ENCODE peak calls at places on chromosomes 1 and 21, in five cellular contexts. One of them, this sample, is unnamed.

GRCh38 chr1:228794810-228795209 is 59.5 kb downstream of the RHOU start:
- DNase-seq in psoas muscle: no peak
- DNase-seq in neuronal stem cell: no peak
- DNase-seq in AG04450: no peak
- DNase-seq in PC-9: no peak
- DNase-seq in this sample: no peak

GRCh38 chr1:176897350-176898236 is 266.9 kb downstream of the ASTN1 start:
- DNase-seq in psoas muscle: peak
- DNase-seq in neuronal stem cell: peak
- DNase-seq in AG04450: peak
- DNase-seq in PC-9: peak
- DNase-seq in this sample: peak

GRCh38 chr1:55015731-55016620 is 17.2 kb downstream of the BSND start:
- DNase-seq in psoas muscle: no peak
- DNase-seq in neuronal stem cell: no peak
- DNase-seq in AG04450: no peak
- DNase-seq in PC-9: no peak
- DNase-seq in this sample: no peak

GRCh38 chr1:39525366-39526165 is 34.1 kb downstream of the BMP8A start:
- DNase-seq in psoas muscle: no peak
- DNase-seq in neuronal stem cell: no peak
- DNase-seq in AG04450: no peak
- DNase-seq in PC-9: no peak
- DNase-seq in this sample: no peak

GRCh38 chr1:37653906-37654305 is 19.2 kb upstream of the RSPO1 start:
- DNase-seq in psoas muscle: no peak
- DNase-seq in neuronal stem cell: no peak
- DNase-seq in AG04450: no peak
- DNase-seq in PC-9: no peak
- DNase-seq in this sample: no peak

GRCh38 chr1:51569284-51570062 is 47.4 kb upstream of the OSBPL9 start:
- DNase-seq in psoas muscle: no peak
- DNase-seq in neuronal stem cell: no peak
- DNase-seq in AG04450: peak
- DNase-seq in PC-9: peak
- DNase-seq in this sample: peak

GRCh38 chr1:167544447-167544846 is 9.1 kb downstream of the CREG1 start:
- DNase-seq in psoas muscle: no peak
- DNase-seq in neuronal stem cell: no peak
- DNase-seq in AG04450: no peak
- DNase-seq in PC-9: peak
- DNase-seq in this sample: peak

GRCh38 chr21:39561128-39561527 is 51.6 kb upstream of the B3GALT5 start:
- DNase-seq in psoas muscle: no peak
- DNase-seq in neuronal stem cell: no peak
- DNase-seq in AG04450: no peak
- DNase-seq in PC-9: no peak
- DNase-seq in this sample: no peak

GRCh38 chr1:12204140-12204539 is 25.7 kb upstream of the VPS13D start:
- DNase-seq in psoas muscle: no peak
- DNase-seq in neuronal stem cell: no peak
- DNase-seq in AG04450: no peak
- DNase-seq in PC-9: no peak
- DNase-seq in this sample: no peak

GRCh38 chr1:109214695-109215623 is 1.2 kb downstream of the SARS1 start:
- DNase-seq in psoas muscle: peak
- DNase-seq in neuronal stem cell: no peak
- DNase-seq in AG04450: peak
- DNase-seq in PC-9: peak
- DNase-seq in this sample: no peak

GRCh38 chr1:112465122-112465521 is 43.6 kb upstream of the WNT2B start:
- DNase-seq in psoas muscle: no peak
- DNase-seq in neuronal stem cell: no peak
- DNase-seq in AG04450: no peak
- DNase-seq in PC-9: no peak
- DNase-seq in this sample: no peak

GRCh38 chr1:31423418-31423947 is 10.5 kb downstream of the SERINC2 start:
- DNase-seq in psoas muscle: no peak
- DNase-seq in neuronal stem cell: no peak
- DNase-seq in AG04450: no peak
- DNase-seq in PC-9: no peak
- DNase-seq in this sample: no peak

GRCh38 chr1:215744419-215744818 is 177.3 kb downstream of the KCTD3 start:
- DNase-seq in psoas muscle: no peak
- DNase-seq in neuronal stem cell: no peak
- DNase-seq in AG04450: no peak
- DNase-seq in PC-9: no peak
- DNase-seq in this sample: no peak

GRCh38 chr1:215739028-215739427 is 171.9 kb downstream of the KCTD3 start:
- DNase-seq in psoas muscle: no peak
- DNase-seq in neuronal stem cell: no peak
- DNase-seq in AG04450: no peak
- DNase-seq in PC-9: no peak
- DNase-seq in this sample: no peak
- H3K27ac ChIP-seq in psoas muscle: no peak
- H3K27ac ChIP-seq in neuronal stem cell: no peak
- H3K27ac ChIP-seq in AG04450: no peak
- H3K27ac ChIP-seq in PC-9: no peak
- H3K27ac ChIP-seq in this sample: no peak

DNA sequence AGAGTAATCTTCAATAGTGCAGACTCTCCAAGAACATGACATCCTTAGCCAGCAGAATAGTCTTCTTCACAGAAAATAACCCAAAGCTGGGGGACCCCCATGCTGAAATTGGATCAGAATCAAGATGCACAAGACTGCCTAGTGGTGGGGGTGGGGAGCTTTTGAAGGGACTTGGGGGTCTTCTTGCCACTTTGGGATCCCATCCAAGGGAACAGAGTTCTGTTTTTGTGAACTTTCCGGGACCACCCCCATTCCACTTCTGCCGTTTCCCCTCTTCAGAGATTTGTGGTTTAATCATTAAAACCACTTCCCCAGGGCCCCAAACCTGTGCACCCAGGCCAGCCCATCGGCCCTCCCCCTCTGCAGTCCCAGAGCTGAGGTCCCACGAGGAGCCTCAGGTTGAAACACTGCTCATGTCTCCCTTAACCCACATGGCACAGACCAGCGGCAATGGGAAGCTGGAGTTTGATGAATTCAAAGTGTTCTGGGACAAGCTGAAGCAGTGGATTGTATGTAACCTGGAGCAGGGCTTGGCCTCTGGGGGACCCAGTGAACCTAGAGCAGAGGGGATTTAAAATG is 44.9 kb downstream of the CAPN9 start:
- DNase-seq in psoas muscle: no peak
- DNase-seq in neuronal stem cell: no peak
- DNase-seq in AG04450: no peak
- DNase-seq in PC-9: no peak
- DNase-seq in this sample: no peak
- H3K27ac ChIP-seq in psoas muscle: no peak
- H3K27ac ChIP-seq in neuronal stem cell: no peak
- H3K27ac ChIP-seq in AG04450: no peak
- H3K27ac ChIP-seq in PC-9: no peak
- H3K27ac ChIP-seq in this sample: no peak

DNA sequence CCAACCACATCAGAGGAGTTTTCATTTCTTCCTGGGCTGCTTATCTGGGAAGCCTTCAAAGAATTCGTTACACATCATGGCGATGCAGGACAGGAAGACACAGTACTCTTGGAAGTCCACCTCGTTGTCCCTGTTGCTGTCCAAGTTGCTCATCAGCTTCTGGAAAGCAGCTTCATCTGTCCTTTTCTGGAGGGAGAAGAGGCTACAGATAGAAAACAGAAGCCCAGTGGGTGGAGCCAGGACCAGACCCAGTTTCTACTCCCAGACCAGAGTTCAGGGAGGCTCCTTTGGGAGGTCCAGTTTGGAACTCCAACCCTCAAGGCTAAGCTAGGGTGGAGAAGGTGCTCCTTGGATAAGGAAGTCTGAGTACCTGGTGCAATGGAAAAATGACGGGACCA is 1.9 kb downstream of the S100A4 start:
- DNase-seq in psoas muscle: no peak
- DNase-seq in neuronal stem cell: no peak
- DNase-seq in AG04450: no peak
- DNase-seq in PC-9: no peak
- DNase-seq in this sample: no peak
- H3K27ac ChIP-seq in psoas muscle: no peak
- H3K27ac ChIP-seq in neuronal stem cell: no peak
- H3K27ac ChIP-seq in AG04450: no peak
- H3K27ac ChIP-seq in PC-9: no peak
- H3K27ac ChIP-seq in this sample: no peak

GRCh38 chr1:46204406-46204742 is 1.2 kb downstream of the LURAP1 start:
- DNase-seq in psoas muscle: peak
- DNase-seq in neuronal stem cell: no peak
- DNase-seq in AG04450: no peak
- DNase-seq in PC-9: no peak
- DNase-seq in this sample: no peak
- H3K27ac ChIP-seq in psoas muscle: peak
- H3K27ac ChIP-seq in neuronal stem cell: no peak
- H3K27ac ChIP-seq in AG04450: no peak
- H3K27ac ChIP-seq in PC-9: no peak
- H3K27ac ChIP-seq in this sample: peak

GRCh38 chr21:41506005-41506404 is 2.0 kb downstream of the TMPRSS2 start:
- DNase-seq in psoas muscle: no peak
- DNase-seq in neuronal stem cell: no peak
- DNase-seq in AG04450: no peak
- DNase-seq in PC-9: no peak
- DNase-seq in this sample: no peak

GRCh38 chr21:41504030-41504429 is 3.9 kb downstream of the TMPRSS2 start:
- DNase-seq in psoas muscle: no peak
- DNase-seq in neuronal stem cell: no peak
- DNase-seq in AG04450: no peak
- DNase-seq in PC-9: no peak
- DNase-seq in this sample: no peak

GRCh38 chr21:41500931-41501381 is 7.0 kb downstream of the TMPRSS2 start:
- DNase-seq in psoas muscle: no peak
- DNase-seq in neuronal stem cell: no peak
- DNase-seq in AG04450: no peak
- DNase-seq in PC-9: no peak
- DNase-seq in this sample: no peak

GRCh38 chr21:41501919-41502318 is 6.0 kb downstream of the TMPRSS2 start:
- DNase-seq in psoas muscle: no peak
- DNase-seq in neuronal stem cell: no peak
- DNase-seq in AG04450: no peak
- DNase-seq in PC-9: no peak
- DNase-seq in this sample: no peak

DNA sequence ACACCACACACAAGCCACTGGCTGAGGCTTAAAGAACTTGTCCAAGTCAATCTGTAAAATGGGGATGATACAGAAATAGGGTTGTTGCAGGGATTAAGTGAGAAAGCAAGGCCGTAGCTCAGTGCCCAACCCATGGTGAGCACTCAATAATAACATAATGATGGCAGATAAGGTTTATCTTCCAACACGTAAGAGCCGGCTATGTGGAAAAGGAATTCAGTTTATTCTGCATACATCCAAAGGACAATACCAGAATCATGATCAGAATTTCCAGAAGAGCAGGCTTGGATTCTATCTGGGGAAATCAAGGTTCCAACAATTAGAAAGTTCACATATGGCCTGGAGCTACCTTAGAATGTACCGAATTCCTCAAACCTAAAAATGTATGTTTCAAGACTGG is 4.6 kb downstream of the TMPRSS2 start:
- DNase-seq in psoas muscle: no peak
- DNase-seq in neuronal stem cell: no peak
- DNase-seq in AG04450: no peak
- DNase-seq in PC-9: no peak
- DNase-seq in this sample: no peak
- H3K27ac ChIP-seq in psoas muscle: no peak
- H3K27ac ChIP-seq in neuronal stem cell: no peak
- H3K27ac ChIP-seq in AG04450: no peak
- H3K27ac ChIP-seq in PC-9: no peak
- H3K27ac ChIP-seq in this sample: no peak

GRCh38 chr21:43590220-43590619 is 69.1 kb downstream of the HSF2BP start:
- DNase-seq in psoas muscle: no peak
- DNase-seq in neuronal stem cell: no peak
- DNase-seq in AG04450: no peak
- DNase-seq in PC-9: no peak
- DNase-seq in this sample: no peak

GRCh38 chr21:43588957-43589356 is 70.3 kb downstream of the HSF2BP start:
- DNase-seq in psoas muscle: no peak
- DNase-seq in neuronal stem cell: no peak
- DNase-seq in AG04450: no peak
- DNase-seq in PC-9: no peak
- DNase-seq in this sample: no peak

GRCh38 chr21:43591468-43592050 is 67.7 kb downstream of the HSF2BP start:
- DNase-seq in psoas muscle: no peak
- DNase-seq in neuronal stem cell: no peak
- DNase-seq in AG04450: no peak
- DNase-seq in PC-9: no peak
- DNase-seq in this sample: no peak

GRCh38 chr21:43585514-43585913 is 73.8 kb downstream of the HSF2BP start:
- DNase-seq in psoas muscle: no peak
- DNase-seq in neuronal stem cell: no peak
- DNase-seq in AG04450: no peak
- DNase-seq in PC-9: no peak
- DNase-seq in this sample: no peak

GRCh38 chr21:43585924-43586411 is 73.3 kb downstream of the HSF2BP start:
- DNase-seq in psoas muscle: no peak
- DNase-seq in neuronal stem cell: peak
- DNase-seq in AG04450: peak
- DNase-seq in PC-9: peak
- DNase-seq in this sample: peak
- H3K27ac ChIP-seq in psoas muscle: peak
- H3K27ac ChIP-seq in neuronal stem cell: peak
- H3K27ac ChIP-seq in AG04450: peak
- H3K27ac ChIP-seq in PC-9: peak
- H3K27ac ChIP-seq in this sample: peak

GRCh38 chr1:223142795-223143759 is at the start of gene TLR5:
- DNase-seq in psoas muscle: peak
- DNase-seq in neuronal stem cell: peak
- DNase-seq in AG04450: no peak
- DNase-seq in PC-9: peak
- DNase-seq in this sample: no peak

GRCh38 chr1:223141021-223141420 is 2.0 kb downstream of the TLR5 start:
- DNase-seq in psoas muscle: no peak
- DNase-seq in neuronal stem cell: no peak
- DNase-seq in AG04450: no peak
- DNase-seq in PC-9: no peak
- DNase-seq in this sample: no peak

GRCh38 chr1:223140551-223140950 is 2.5 kb downstream of the TLR5 start:
- DNase-seq in psoas muscle: no peak
- DNase-seq in neuronal stem cell: no peak
- DNase-seq in AG04450: no peak
- DNase-seq in PC-9: no peak
- DNase-seq in this sample: no peak

GRCh38 chr1:223143760-223144248 is 756 bp upstream of the TLR5 start:
- DNase-seq in psoas muscle: no peak
- DNase-seq in neuronal stem cell: no peak
- DNase-seq in AG04450: no peak
- DNase-seq in PC-9: no peak
- DNase-seq in this sample: no peak

DNA sequence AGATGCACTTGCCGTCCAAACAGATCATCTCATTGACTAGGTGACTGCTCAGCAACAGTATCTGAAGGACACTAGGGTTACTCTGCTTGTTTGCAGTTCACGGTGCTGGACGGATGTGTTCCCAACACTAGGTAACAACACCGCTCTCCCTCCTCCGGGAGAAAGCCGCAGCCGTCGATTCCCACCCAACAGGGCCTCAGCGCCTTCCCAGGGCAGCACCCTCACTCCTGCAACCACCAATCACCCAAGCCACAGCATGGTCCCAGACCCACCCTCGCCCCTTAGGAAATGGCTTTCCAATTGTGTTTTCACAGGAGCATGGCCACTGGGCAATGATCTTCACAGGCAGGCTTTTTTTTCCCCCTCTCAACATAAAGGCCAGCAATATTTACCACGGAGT is 779 bp downstream of the TLR5 start:
- DNase-seq in psoas muscle: no peak
- DNase-seq in neuronal stem cell: no peak
- DNase-seq in AG04450: no peak
- DNase-seq in PC-9: no peak
- DNase-seq in this sample: no peak
- H3K27ac ChIP-seq in psoas muscle: peak
- H3K27ac ChIP-seq in neuronal stem cell: no peak
- H3K27ac ChIP-seq in AG04450: no peak
- H3K27ac ChIP-seq in PC-9: no peak
- H3K27ac ChIP-seq in this sample: no peak

This sample was measured in keratinocyte.